ENCODE peak calls at places on chromosome 2, in seven cellular contexts. H is stomach, O is tibial nerve, U is upper lobe of right lung, K is WERI-Rb-1, M is H1, I is sigmoid colon. V is an unnamed sample.

GRCh38 chr2:218270721-218271486 is 585 bp downstream of the PNKD start:
- DNase-seq in H (no peak), O (no peak), U (no peak), K (no peak), M (no peak), I (no peak), V (peak; percentile 28)

GRCh38 chr2:50746526-50746925 is 285.4 kb downstream of the NRXN1 start:
- DNase-seq in H (no peak), O (no peak), U (no peak), K (peak; percentile 63), M (peak; percentile 64), I (no peak), V (no peak)

GRCh38 chr2:54824582-54824981 is 101.1 kb downstream of the EML6 start:
- DNase-seq in H (no peak), O (no peak), U (no peak), K (no peak), M (no peak), I (no peak), V (no peak)

GRCh38 chr2:149431337-149431736 is 101.0 kb downstream of the LYPD6 start:
- DNase-seq in H (no peak), O (no peak), U (no peak), K (no peak), M (no peak), I (no peak), V (no peak)

GRCh38 chr2:197613509-197613987 is 61.8 kb downstream of the RFTN2 start:
- DNase-seq in H (no peak), O (no peak), U (no peak), K (no peak), M (no peak), I (no peak), V (no peak)

GRCh38 chr2:83967854-83968253 is 491.2 kb downstream of the SUCLG1 start:
- DNase-seq in H (no peak), O (no peak), U (no peak), K (no peak), M (no peak), I (no peak), V (no peak)

GRCh38 chr2:72028996-72029395 is 118.7 kb downstream of the CYP26B1 start:
- DNase-seq in H (peak; percentile 16), O (no peak), U (no peak), K (no peak), M (no peak), I (no peak), V (no peak)

GRCh38 chr2:200230716-200231115 is 75.8 kb upstream of the SPATS2L start:
- DNase-seq in H (no peak), O (no peak), U (no peak), K (no peak), M (no peak), I (no peak), V (no peak)

GRCh38 chr2:127347000-127347399 is 40.8 kb downstream of the MAP3K2 start:
- DNase-seq in H (no peak), O (no peak), U (no peak), K (no peak), M (no peak), I (no peak), V (no peak)

GRCh38 chr2:59732861-59733603 is 820.4 kb downstream of the BCL11A start:
- DNase-seq in H (no peak), O (no peak), U (no peak), K (peak; percentile 53), M (no peak), I (no peak), V (no peak)

GRCh38 chr2:24040511-24040910 is 6.7 kb downstream of the WDCP start:
- DNase-seq in H (no peak), O (no peak), U (no peak), K (no peak), M (no peak), I (no peak), V (no peak)

GRCh38 chr2:191341436-191341835 is 96.2 kb downstream of the MYO1B start:
- DNase-seq in H (no peak), O (no peak), U (no peak), K (no peak), M (no peak), I (no peak), V (no peak)

GRCh38 chr2:42064417-42064942 is 16.7 kb downstream of the PKDCC start:
- DNase-seq in H (no peak), O (no peak), U (no peak), K (no peak), M (no peak), I (no peak), V (no peak)

GRCh38 chr2:173929441-173929840 is 35.7 kb downstream of the SP3 start:
- DNase-seq in H (no peak), O (no peak), U (no peak), K (no peak), M (no peak), I (no peak), V (no peak)

GRCh38 chr2:224847961-224848850 is 132.0 kb upstream of the CCDC195 start:
- DNase-seq in H (no peak), O (peak; percentile 11), U (no peak), K (peak; percentile 16), M (no peak), I (no peak), V (no peak)

GRCh38 chr2:43131051-43131889 is 95.1 kb downstream of the ZFP36L2 start:
- DNase-seq in H (peak; percentile 94), O (peak; percentile 65), U (peak; percentile 88), K (peak; percentile 70), M (no peak), I (peak; percentile 84), V (peak; percentile 63)

GRCh38 chr2:163248321-163249090 is 409.9 kb upstream of the KCNH7 start:
- DNase-seq in H (no peak), O (no peak), U (no peak), K (no peak), M (no peak), I (no peak), V (no peak)

GRCh38 chr2:106580241-106580640 is 93.1 kb downstream of the CD8B2 start:
- DNase-seq in H (no peak), O (no peak), U (peak; percentile 36), K (no peak), M (no peak), I (no peak), V (no peak)

GRCh38 chr2:106579750-106580197 is 92.6 kb downstream of the CD8B2 start:
- DNase-seq in H (no peak), O (no peak), U (peak; percentile 30), K (no peak), M (no peak), I (no peak), V (no peak)

GRCh38 chr2:106582431-106583143 is 95.4 kb downstream of the CD8B2 start:
- DNase-seq in H (peak; percentile 76), O (peak; percentile 71), U (peak; percentile 70), K (peak; percentile 68), M (peak; percentile 83), I (peak; percentile 91), V (peak; percentile 72)

GRCh38 chr2:106581276-106581675 is 94.1 kb downstream of the CD8B2 start:
- DNase-seq in H (no peak), O (no peak), U (peak; percentile 33), K (peak; percentile 32), M (no peak), I (no peak), V (no peak)

GRCh38 chr2:106581755-106582430 is 94.7 kb downstream of the CD8B2 start:
- DNase-seq in H (peak; percentile 56), O (peak; percentile 33), U (peak; percentile 74), K (peak; percentile 73), M (peak; percentile 59), I (peak; percentile 86), V (peak; percentile 33)
- H3K4me3 ChIP-seq in H (peak overlapping the region; percentile 43), O (peak overlapping the region; percentile 45), U (peak overlapping the region; percentile 19), K (peak overlapping the region; percentile 49), M (peak overlapping the region; percentile 36), I (peak overlapping the region; percentile 39), V (peak overlapping the region; percentile 3)

DNA sequence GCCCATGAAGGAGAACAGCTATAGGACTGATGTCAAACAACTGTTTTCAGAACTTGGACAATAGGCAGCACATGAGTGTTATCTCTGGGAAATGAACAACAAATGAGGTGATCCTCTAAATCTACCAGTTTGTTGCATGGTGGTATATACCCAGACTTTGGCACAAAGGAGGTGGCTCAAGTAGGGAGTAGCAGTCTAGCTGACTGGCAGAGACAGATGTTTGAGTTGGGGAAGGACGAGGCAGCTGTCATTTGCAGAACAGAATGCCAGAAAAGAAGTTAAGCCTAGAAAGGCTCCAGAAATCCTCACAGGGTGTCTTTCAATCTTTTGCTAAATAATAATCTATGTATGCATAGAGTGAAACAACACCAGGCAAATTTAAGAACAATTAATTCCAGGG is 47.4 kb downstream of the RPE start:
- DNase-seq in H (no peak), O (no peak), U (no peak), K (no peak), M (no peak), I (no peak), V (no peak)
- H3K4me3 ChIP-seq in H (no peak overlapping the region), O (no peak overlapping the region), U (no peak overlapping the region), K (no peak overlapping the region), M (no peak overlapping the region), I (no peak overlapping the region), V (no peak overlapping the region)

GRCh38 chr2:172102858-172103359 is at the start of gene DLX2:
- DNase-seq in H (peak; percentile 78), O (peak; percentile 68), U (peak; percentile 86), K (peak; percentile 90), M (peak; percentile 92), I (peak; percentile 82), V (peak; percentile 75)

GRCh38 chr2:172103471-172104292 is 982 bp upstream of the DLX2 start:
- DNase-seq in H (peak; percentile 82), O (peak; percentile 73), U (peak; percentile 89), K (peak; percentile 87), M (peak; percentile 99), I (peak; percentile 77), V (peak; percentile 78)

GRCh38 chr2:172106128-172106961 is 3.6 kb upstream of the DLX2 start:
- DNase-seq in H (no peak), O (no peak), U (no peak), K (peak; percentile 66), M (peak; percentile 80), I (no peak), V (no peak)

GRCh38 chr2:172107690-172108586 is 5.2 kb upstream of the DLX2 start:
- DNase-seq in H (no peak), O (no peak), U (no peak), K (no peak), M (peak; percentile 74), I (no peak), V (no peak)

DNA sequence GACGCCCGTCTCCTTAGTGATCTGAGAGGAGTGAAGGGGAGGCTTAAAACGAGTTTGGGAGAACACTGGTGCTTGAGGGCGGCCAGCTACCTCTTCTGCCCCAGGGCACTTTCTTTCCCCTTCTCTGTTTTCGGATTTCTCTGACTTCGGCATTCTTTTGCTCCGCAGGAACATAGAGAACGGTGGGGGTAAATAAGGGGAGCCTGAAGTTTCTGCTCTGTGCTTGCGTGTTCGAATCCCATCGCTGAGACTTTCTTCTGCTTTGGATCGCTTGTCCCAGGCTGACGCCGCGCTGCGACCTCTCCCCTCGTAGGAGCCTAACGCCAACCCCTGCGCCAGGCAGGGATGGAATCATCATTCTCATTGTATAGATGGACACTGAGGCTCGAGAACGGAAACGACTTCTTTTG is 3.0 kb upstream of the DLX2 start:
- DNase-seq in H (no peak), O (no peak), U (no peak), K (no peak), M (no peak), I (no peak), V (no peak)
- H3K4me3 ChIP-seq in H (peak overlapping the region; percentile 37), O (no peak overlapping the region), U (no peak overlapping the region), K (peak overlapping the region; percentile 21), M (peak overlapping the region; percentile 31), I (no peak overlapping the region), V (no peak overlapping the region)

GRCh38 chr2:176096243-176096985 is 3.2 kb upstream of the HOXD12 start:
- DNase-seq in H (no peak), O (no peak), U (no peak), K (no peak), M (peak; percentile 53), I (no peak), V (no peak)
- H3K4me3 ChIP-seq in H (peak overlapping the region; percentile 48), O (no peak overlapping the region), U (peak overlapping the region; percentile 45), K (peak overlapping the region; percentile 43), M (peak overlapping the region; percentile 22), I (peak overlapping the region; percentile 67), V (peak overlapping the region; percentile 49)

GRCh38 chr2:15559379-15559778 is 1.8 kb downstream of the NBAS start:
- DNase-seq in H (no peak), O (no peak), U (no peak), K (no peak), M (no peak), I (no peak), V (no peak)
- H3K4me3 ChIP-seq in H (no peak overlapping the region), O (no peak overlapping the region), U (peak overlapping the region; percentile 73), K (no peak overlapping the region), M (no peak overlapping the region), I (no peak overlapping the region), V (peak overlapping the region; percentile 82)

V was measured in pancreas.